ENCODE peak calls at places on chromosome 15, in eight cellular contexts. F, X, Y, Z, B, L, V and W are unnamed samples.

GRCh38 chr15:99106417-99107220 is 1.7 kb downstream of the SYNM start:
- DNase-seq in F (no peak), X (no peak), Y (peak), Z (no peak), B (no peak), L (no peak), V (no peak), W (no peak)

GRCh38 chr15:90412356-90413194 is 24.5 kb downstream of the IQGAP1 start:
- DNase-seq in F (peak), X (no peak), Y (peak), Z (no peak), B (no peak), L (no peak), V (no peak), W (no peak)

GRCh38 chr15:77002436-77002835 is 7.5 kb downstream of the PSTPIP1 start:
- DNase-seq in F (no peak), X (no peak), Y (no peak), Z (no peak), B (no peak), L (no peak), V (no peak), W (no peak)

GRCh38 chr15:62118446-62118964 is 46.6 kb downstream of the C2CD4B start:
- DNase-seq in F (no peak), X (no peak), Y (no peak), Z (no peak), B (no peak), L (no peak), V (no peak), W (no peak)

GRCh38 chr15:89780601-89781000 is 4.5 kb downstream of the MESP2 start:
- DNase-seq in F (no peak), X (no peak), Y (no peak), Z (no peak), B (no peak), L (no peak), V (no peak), W (no peak)

GRCh38 chr15:48999314-48999713 is 35.6 kb upstream of the SHC4 start:
- DNase-seq in F (no peak), X (no peak), Y (no peak), Z (no peak), B (no peak), L (no peak), V (no peak), W (no peak)

GRCh38 chr15:90022345-90022744 is 21.2 kb downstream of the ZNF710 start:
- DNase-seq in F (no peak), X (no peak), Y (no peak), Z (no peak), B (no peak), L (no peak), V (no peak), W (no peak)

GRCh38 chr15:29924750-29925149 is 102.5 kb upstream of the TJP1 start:
- DNase-seq in F (peak), X (peak), Y (peak), Z (no peak), B (peak), L (no peak), V (no peak), W (no peak)

GRCh38 chr15:59313703-59314332 is 58.9 kb downstream of the MYO1E start:
- DNase-seq in F (no peak), X (no peak), Y (no peak), Z (no peak), B (no peak), L (no peak), V (no peak), W (no peak)

GRCh38 chr15:76198456-76199105 is 112.7 kb downstream of the ETFA start:
- DNase-seq in F (no peak), X (no peak), Y (no peak), Z (no peak), B (no peak), L (no peak), V (no peak), W (no peak)

GRCh38 chr15:63347074-63347859 is 34.4 kb downstream of the CA12 start:
- DNase-seq in F (no peak), X (no peak), Y (peak), Z (no peak), B (no peak), L (no peak), V (no peak), W (no peak)

GRCh38 chr15:78301813-78302212 is 2.4 kb upstream of the SKIC8 start:
- DNase-seq in F (no peak), X (no peak), Y (no peak), Z (no peak), B (no peak), L (no peak), V (no peak), W (no peak)

GRCh38 chr15:101295607-101296225 is 668 bp upstream of the SNRPA1 start:
- DNase-seq in F (no peak), X (no peak), Y (peak), Z (no peak), B (no peak), L (no peak), V (no peak), W (no peak)

GRCh38 chr15:60370804-60371700 is 26.7 kb downstream of the ANXA2 start:
- DNase-seq in F (peak), X (no peak), Y (peak), Z (no peak), B (peak), L (no peak), V (peak), W (peak)

GRCh38 chr15:41465822-41466421 is 27.8 kb upstream of the ITPKA start:
- DNase-seq in F (peak), X (no peak), Y (peak), Z (no peak), B (peak), L (no peak), V (no peak), W (no peak)

GRCh38 chr15:55715355-55716076 is 27.4 kb downstream of the PRTG start:
- DNase-seq in F (no peak), X (peak), Y (no peak), Z (no peak), B (peak), L (no peak), V (no peak), W (no peak)

GRCh38 chr15:92034227-92034626 is 180.7 kb downstream of the SLCO3A1 start:
- DNase-seq in F (no peak), X (no peak), Y (no peak), Z (no peak), B (no peak), L (no peak), V (no peak), W (no peak)